ENCODE peak calls at places on chromosomes 12 and 14, in eight cellular contexts. Q is neural progenitor cell, O is brain microvascular endothelial cell, X is stomach, W is psoas muscle, T is lower leg skin, V is prostate gland, P is MCF 10A. H is an unnamed sample.

GRCh38 chr14:105421723-105422615 is 2.3 kb downstream of the MTA1 start:
- DNase-seq in Q (no peak), O (no peak), X (no peak), W (no peak), T (no peak), V (no peak), P (no peak), H (no peak)

GRCh38 chr14:72755766-72756165 is 138.1 kb downstream of the DPF3 start:
- DNase-seq in Q (no peak), O (no peak), X (no peak), W (no peak), T (no peak), V (no peak), P (no peak), H (no peak)

GRCh38 chr12:9253464-9253863 is 45.3 kb upstream of the PZP start:
- DNase-seq in Q (no peak), O (no peak), X (no peak), W (no peak), T (no peak), V (no peak), P (no peak), H (no peak)

GRCh38 chr12:52860102-52860838 is 11.5 kb upstream of the KRT78 start:
- DNase-seq in Q (no peak), O (peak; percentile 78), X (no peak), W (no peak), T (peak; percentile 50), V (no peak), P (peak; percentile 83), H (no peak)

GRCh38 chr12:63228853-63229252 is 77.9 kb upstream of the AVPR1A start:
- DNase-seq in Q (no peak), O (no peak), X (no peak), W (no peak), T (no peak), V (no peak), P (no peak), H (no peak)

GRCh38 chr12:1913377-1914115 is 4.9 kb downstream of the CACNA2D4 start:
- DNase-seq in Q (no peak), O (no peak), X (peak; percentile 17), W (no peak), T (no peak), V (peak; percentile 3), P (no peak), H (no peak)

GRCh38 chr12:82299617-82300016 is 58.6 kb downstream of the CCDC59 start:
- DNase-seq in Q (no peak), O (peak; percentile 93), X (no peak), W (no peak), T (no peak), V (no peak), P (no peak), H (no peak)

GRCh38 chr14:19828314-19828713 is 24.7 kb downstream of the OR4N2 start:
- DNase-seq in Q (no peak), O (no peak), X (no peak), W (no peak), T (no peak), V (no peak), P (no peak), H (no peak)

GRCh38 chr14:57974896-57975295 is 109.0 kb upstream of the SLC35F4 start:
- DNase-seq in Q (no peak), O (no peak), X (no peak), W (no peak), T (no peak), V (no peak), P (no peak), H (no peak)

GRCh38 chr14:72528059-72528950 is 365.6 kb downstream of the DPF3 start:
- DNase-seq in Q (no peak), O (peak; percentile 40), X (no peak), W (no peak), T (no peak), V (no peak), P (no peak), H (no peak)

GRCh38 chr12:132375747-132376463 is 46.5 kb upstream of the GALNT9 start:
- DNase-seq in Q (no peak), O (no peak), X (no peak), W (no peak), T (no peak), V (no peak), P (no peak), H (peak; percentile 35)

GRCh38 chr14:26233126-26233525 is 364.7 kb downstream of the NOVA1 start:
- DNase-seq in Q (no peak), O (no peak), X (no peak), W (no peak), T (no peak), V (no peak), P (no peak), H (no peak)
- TF ChIP-seq CTCF in Q (no peak), O (no peak), X (no peak), W (no peak), T (no peak), V (no peak), P (no peak), H (no peak)

GRCh38 chr12:49020441-49020840 is 1.9 kb upstream of the PRKAG1 start:
- DNase-seq in Q (no peak), O (no peak), X (no peak), W (no peak), T (no peak), V (no peak), P (no peak), H (no peak)

GRCh38 chr12:49021292-49021915 is 2.8 kb upstream of the PRKAG1 start:
- DNase-seq in Q (no peak), O (no peak), X (no peak), W (no peak), T (no peak), V (no peak), P (no peak), H (no peak)

GRCh38 chr12:49019120-49019430 is 499 bp upstream of the PRKAG1 start:
- DNase-seq in Q (no peak), O (no peak), X (no peak), W (no peak), T (no peak), V (no peak), P (no peak), H (no peak)

GRCh38 chr12:49018282-49019119 is at the start of gene PRKAG1:
- DNase-seq in Q (peak; percentile 99), O (peak; percentile 91), X (peak; percentile 95), W (peak; percentile 96), T (peak; percentile 95), V (peak; percentile 96), P (peak; percentile 96), H (peak; percentile 97)

DNA sequence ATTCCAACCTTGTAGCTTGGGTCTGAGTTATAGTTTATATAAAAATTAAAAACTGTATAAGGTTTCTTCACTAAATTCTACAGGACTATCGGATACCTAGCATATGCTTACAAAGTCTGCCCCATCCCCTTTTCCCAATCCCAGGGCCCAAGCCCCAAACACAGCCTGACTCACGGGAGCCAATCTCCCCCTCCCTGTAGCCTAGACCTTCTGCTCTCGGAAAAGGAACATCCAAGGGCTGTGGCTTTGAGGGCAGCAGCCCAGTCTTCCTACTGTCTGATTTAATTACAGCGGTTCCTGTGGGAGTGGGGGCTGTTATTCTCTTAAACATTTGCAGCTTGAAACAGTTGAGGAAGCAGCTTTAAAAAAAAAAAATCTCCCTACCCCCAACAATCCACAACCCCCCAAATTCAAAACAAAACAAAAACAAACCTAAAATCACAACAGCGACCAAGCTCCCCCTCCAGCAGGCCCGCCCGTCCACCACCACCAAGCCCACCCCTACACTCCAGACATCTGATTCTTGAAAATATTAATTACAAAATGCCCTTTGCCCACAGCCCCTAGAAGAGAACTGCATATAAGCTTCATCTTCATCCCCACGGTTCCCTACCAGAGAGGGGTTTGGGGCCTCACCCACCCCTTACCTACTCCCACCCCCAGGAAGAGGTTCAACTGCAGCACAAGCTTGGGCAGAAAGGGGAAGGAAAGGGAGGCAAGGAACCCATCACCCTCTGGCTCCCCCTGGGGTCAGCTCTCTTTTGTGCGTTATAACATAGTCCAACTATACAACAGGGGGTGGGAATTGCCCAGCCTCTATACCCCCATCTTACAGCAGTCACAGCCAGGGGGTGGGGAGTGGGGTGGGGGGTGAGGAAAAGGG is 1.1 kb upstream of the PRKAG1 start:
- DNase-seq in Q (peak; percentile 38), O (peak; percentile 40), X (no peak), W (no peak), T (no peak), V (no peak), P (peak; percentile 41), H (no peak)
- TF ChIP-seq CTCF in Q (peak; percentile 46), O (peak; percentile 69), X (no peak), W (no peak), T (no peak), V (no peak), P (no peak), H (peak; percentile 65)

DNA sequence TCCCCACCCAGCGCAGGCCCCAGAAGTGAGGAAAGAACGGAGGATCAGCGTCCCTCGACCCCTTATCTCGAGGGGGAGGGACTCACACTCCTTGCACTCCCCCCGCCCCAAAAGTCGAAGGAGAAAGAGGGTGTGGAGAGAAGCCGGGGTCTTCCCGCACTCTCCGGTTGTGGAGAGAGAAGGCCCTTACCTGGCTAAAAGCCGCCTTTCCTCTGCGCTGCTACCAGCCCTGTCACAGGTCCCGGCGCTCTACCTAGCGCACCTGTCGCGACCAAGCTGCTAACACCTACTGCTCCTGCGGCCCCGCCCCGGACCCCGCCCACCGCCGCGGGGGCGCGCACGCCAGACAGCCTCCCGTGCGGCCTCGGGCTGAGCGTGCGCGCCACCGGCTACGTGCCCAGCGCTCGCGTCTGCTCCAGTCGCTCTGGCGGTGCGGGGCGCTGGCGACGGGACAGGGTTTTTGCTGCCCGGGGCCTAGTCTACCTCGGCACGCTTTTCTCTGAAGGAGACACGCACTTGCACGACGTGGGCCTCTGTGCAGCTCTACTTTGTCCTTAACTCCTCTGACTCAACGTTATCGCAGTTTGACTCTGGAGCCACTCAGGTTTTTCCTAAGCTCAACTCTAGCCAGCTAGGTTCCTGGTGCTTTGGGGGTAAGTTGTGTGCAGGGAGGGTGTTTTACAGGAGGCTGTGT is at the start of gene LIMA1:
- DNase-seq in Q (peak; percentile 93), O (peak; percentile 79), X (peak; percentile 97), W (peak; percentile 95), T (peak; percentile 88), V (peak; percentile 92), P (peak; percentile 87), H (peak; percentile 75)
- TF ChIP-seq CTCF in Q (no peak), O (no peak), X (peak; percentile 40), W (no peak), T (no peak), V (no peak), P (no peak), H (no peak)

GRCh38 chr12:59149995-59150642 is 229.8 kb upstream of the LRIG3 start:
- DNase-seq in Q (peak; percentile 91), O (no peak), X (no peak), W (no peak), T (peak; percentile 23), V (peak; percentile 22), P (peak; percentile 84), H (no peak)
- TF ChIP-seq CTCF in Q (peak; percentile 100), O (peak; percentile 81), X (peak; percentile 81), W (peak; percentile 92), T (no peak), V (peak; percentile 63), P (peak; percentile 91), H (peak; percentile 85)